ENCODE peak calls at places on chromosome 11, in eight cellular contexts. One of them, this sample, is unnamed.

GRCh38 chr11:134276396-134277175 is 407 bp downstream of the GLB1L3 start:
- DNase-seq in choroid plexus epithelial cell: no peak
- DNase-seq in AG04450: no peak
- DNase-seq in lower lobe of right lung: no peak
- DNase-seq in endodermal cell: peak; percentile 84
- DNase-seq in fibroblast of lung: no peak
- DNase-seq in nephron progenitor cell: peak; percentile 57
- DNase-seq in HFF-Myc: no peak
- DNase-seq in this sample: no peak

GRCh38 chr11:44744160-44744559 is 17.4 kb downstream of the TSPAN18 start:
- DNase-seq in choroid plexus epithelial cell: no peak
- DNase-seq in AG04450: peak; percentile 29
- DNase-seq in lower lobe of right lung: no peak
- DNase-seq in endodermal cell: peak; percentile 41
- DNase-seq in fibroblast of lung: peak; percentile 26
- DNase-seq in nephron progenitor cell: no peak
- DNase-seq in HFF-Myc: no peak
- DNase-seq in this sample: no peak

GRCh38 chr11:48129697-48130395 is 86.8 kb upstream of the OR4B1 start:
- DNase-seq in choroid plexus epithelial cell: peak; percentile 53
- DNase-seq in AG04450: no peak
- DNase-seq in lower lobe of right lung: no peak
- DNase-seq in endodermal cell: no peak
- DNase-seq in fibroblast of lung: no peak
- DNase-seq in nephron progenitor cell: no peak
- DNase-seq in HFF-Myc: no peak
- DNase-seq in this sample: no peak

GRCh38 chr11:106697058-106697457 is 321.2 kb downstream of the GUCY1A2 start:
- DNase-seq in choroid plexus epithelial cell: peak; percentile 87
- DNase-seq in AG04450: peak; percentile 38
- DNase-seq in lower lobe of right lung: no peak
- DNase-seq in endodermal cell: no peak
- DNase-seq in fibroblast of lung: peak; percentile 67
- DNase-seq in nephron progenitor cell: no peak
- DNase-seq in HFF-Myc: no peak
- DNase-seq in this sample: no peak

GRCh38 chr11:68040121-68040956 is 1.5 kb downstream of the TCIRG1 start:
- DNase-seq in choroid plexus epithelial cell: peak; percentile 73
- DNase-seq in AG04450: peak; percentile 42
- DNase-seq in lower lobe of right lung: peak; percentile 84
- DNase-seq in endodermal cell: peak; percentile 90
- DNase-seq in fibroblast of lung: peak; percentile 69
- DNase-seq in nephron progenitor cell: peak; percentile 52
- DNase-seq in HFF-Myc: peak; percentile 19
- DNase-seq in this sample: peak; percentile 85

GRCh38 chr11:44611088-44611487 is 45.6 kb downstream of the CD82 start:
- DNase-seq in choroid plexus epithelial cell: no peak
- DNase-seq in AG04450: no peak
- DNase-seq in lower lobe of right lung: no peak
- DNase-seq in endodermal cell: no peak
- DNase-seq in fibroblast of lung: no peak
- DNase-seq in nephron progenitor cell: no peak
- DNase-seq in HFF-Myc: no peak
- DNase-seq in this sample: no peak

GRCh38 chr11:75371930-75372876 is 20.7 kb upstream of the ARRB1 start:
- DNase-seq in choroid plexus epithelial cell: no peak
- DNase-seq in AG04450: no peak
- DNase-seq in lower lobe of right lung: no peak
- DNase-seq in endodermal cell: no peak
- DNase-seq in fibroblast of lung: peak; percentile 66
- DNase-seq in nephron progenitor cell: no peak
- DNase-seq in HFF-Myc: no peak
- DNase-seq in this sample: no peak

GRCh38 chr11:65129649-65130441 is 4.5 kb downstream of the SYVN1 start:
- DNase-seq in choroid plexus epithelial cell: no peak
- DNase-seq in AG04450: no peak
- DNase-seq in lower lobe of right lung: no peak
- DNase-seq in endodermal cell: peak; percentile 65
- DNase-seq in fibroblast of lung: no peak
- DNase-seq in nephron progenitor cell: no peak
- DNase-seq in HFF-Myc: no peak
- DNase-seq in this sample: no peak

GRCh38 chr11:74559934-74560309 is 32.5 kb upstream of the POLD3 start:
- DNase-seq in choroid plexus epithelial cell: no peak
- DNase-seq in AG04450: no peak
- DNase-seq in lower lobe of right lung: no peak
- DNase-seq in endodermal cell: no peak
- DNase-seq in fibroblast of lung: no peak
- DNase-seq in nephron progenitor cell: no peak
- DNase-seq in HFF-Myc: no peak
- DNase-seq in this sample: no peak

GRCh38 chr11:46554205-46555162 is 39.3 kb downstream of the AMBRA1 start:
- DNase-seq in choroid plexus epithelial cell: peak; percentile 73
- DNase-seq in AG04450: peak; percentile 30
- DNase-seq in lower lobe of right lung: no peak
- DNase-seq in endodermal cell: peak; percentile 72
- DNase-seq in fibroblast of lung: peak; percentile 85
- DNase-seq in nephron progenitor cell: no peak
- DNase-seq in HFF-Myc: no peak
- DNase-seq in this sample: no peak

GRCh38 chr11:67484847-67485311 is 2.1 kb downstream of the AIP start:
- DNase-seq in choroid plexus epithelial cell: no peak
- DNase-seq in AG04450: no peak
- DNase-seq in lower lobe of right lung: peak; percentile 56
- DNase-seq in endodermal cell: peak; percentile 37
- DNase-seq in fibroblast of lung: no peak
- DNase-seq in nephron progenitor cell: no peak
- DNase-seq in HFF-Myc: no peak
- DNase-seq in this sample: no peak

GRCh38 chr11:93651052-93651451 is 10.4 kb upstream of the CEP295 start:
- DNase-seq in choroid plexus epithelial cell: no peak
- DNase-seq in AG04450: no peak
- DNase-seq in lower lobe of right lung: no peak
- DNase-seq in endodermal cell: no peak
- DNase-seq in fibroblast of lung: no peak
- DNase-seq in nephron progenitor cell: no peak
- DNase-seq in HFF-Myc: no peak
- DNase-seq in this sample: no peak

GRCh38 chr11:62124186-62125113 is 639 bp downstream of the INCENP start:
- DNase-seq in choroid plexus epithelial cell: peak; percentile 37
- DNase-seq in AG04450: no peak
- DNase-seq in lower lobe of right lung: no peak
- DNase-seq in endodermal cell: peak; percentile 63
- DNase-seq in fibroblast of lung: peak; percentile 27
- DNase-seq in nephron progenitor cell: peak; percentile 52
- DNase-seq in HFF-Myc: no peak
- DNase-seq in this sample: peak; percentile 64

GRCh38 chr11:44943118-44943517 is 7.6 kb downstream of the TP53I11 start:
- DNase-seq in choroid plexus epithelial cell: no peak
- DNase-seq in AG04450: no peak
- DNase-seq in lower lobe of right lung: peak; percentile 71
- DNase-seq in endodermal cell: no peak
- DNase-seq in fibroblast of lung: no peak
- DNase-seq in nephron progenitor cell: no peak
- DNase-seq in HFF-Myc: no peak
- DNase-seq in this sample: no peak

GRCh38 chr11:65416341-65417185 is 6.0 kb upstream of the NEAT1 start:
- DNase-seq in choroid plexus epithelial cell: peak; percentile 86
- DNase-seq in AG04450: no peak
- DNase-seq in lower lobe of right lung: peak; percentile 94
- DNase-seq in endodermal cell: peak; percentile 98
- DNase-seq in fibroblast of lung: peak; percentile 74
- DNase-seq in nephron progenitor cell: peak; percentile 96
- DNase-seq in HFF-Myc: peak; percentile 46
- DNase-seq in this sample: peak; percentile 91

GRCh38 chr11:118757881-118758399 is 33.0 kb downstream of the DDX6 start:
- DNase-seq in choroid plexus epithelial cell: no peak
- DNase-seq in AG04450: no peak
- DNase-seq in lower lobe of right lung: no peak
- DNase-seq in endodermal cell: no peak
- DNase-seq in fibroblast of lung: no peak
- DNase-seq in nephron progenitor cell: no peak
- DNase-seq in HFF-Myc: no peak
- DNase-seq in this sample: no peak

GRCh38 chr11:14764899-14765527 is 121.4 kb downstream of the PDE3B start:
- DNase-seq in choroid plexus epithelial cell: peak; percentile 61
- DNase-seq in AG04450: no peak
- DNase-seq in lower lobe of right lung: no peak
- DNase-seq in endodermal cell: no peak
- DNase-seq in fibroblast of lung: peak; percentile 28
- DNase-seq in nephron progenitor cell: no peak
- DNase-seq in HFF-Myc: no peak
- DNase-seq in this sample: peak; percentile 16

GRCh38 chr11:76217653-76218160 is 11.4 kb upstream of the WNT11 start:
- DNase-seq in choroid plexus epithelial cell: no peak
- DNase-seq in AG04450: no peak
- DNase-seq in lower lobe of right lung: peak; percentile 9
- DNase-seq in endodermal cell: no peak
- DNase-seq in fibroblast of lung: no peak
- DNase-seq in nephron progenitor cell: no peak
- DNase-seq in HFF-Myc: no peak
- DNase-seq in this sample: no peak

GRCh38 chr11:34915136-34916013 is 804 bp downstream of the APIP start:
- DNase-seq in choroid plexus epithelial cell: peak; percentile 57
- DNase-seq in AG04450: no peak
- DNase-seq in lower lobe of right lung: no peak
- DNase-seq in endodermal cell: no peak
- DNase-seq in fibroblast of lung: peak; percentile 45
- DNase-seq in nephron progenitor cell: no peak
- DNase-seq in HFF-Myc: no peak
- DNase-seq in this sample: no peak

GRCh38 chr11:128323381-128323780 is 264.0 kb downstream of the ETS1 start:
- DNase-seq in choroid plexus epithelial cell: peak; percentile 81
- DNase-seq in AG04450: no peak
- DNase-seq in lower lobe of right lung: no peak
- DNase-seq in endodermal cell: no peak
- DNase-seq in fibroblast of lung: peak; percentile 51
- DNase-seq in nephron progenitor cell: no peak
- DNase-seq in HFF-Myc: no peak
- DNase-seq in this sample: peak; percentile 58
- TF ChIP-seq CTCF in choroid plexus epithelial cell: peak; percentile 82
- TF ChIP-seq CTCF in AG04450: peak; percentile 46
- TF ChIP-seq CTCF in lower lobe of right lung: peak; percentile 35
- TF ChIP-seq CTCF in endodermal cell: peak; percentile 63
- TF ChIP-seq CTCF in fibroblast of lung: peak; percentile 52
- TF ChIP-seq CTCF in nephron progenitor cell: no peak
- TF ChIP-seq CTCF in HFF-Myc: peak; percentile 28
- TF ChIP-seq CTCF in this sample: peak; percentile 48

GRCh38 chr11:10022764-10023163 is 271.3 kb downstream of the SBF2 start:
- DNase-seq in choroid plexus epithelial cell: no peak
- DNase-seq in AG04450: no peak
- DNase-seq in lower lobe of right lung: no peak
- DNase-seq in endodermal cell: no peak
- DNase-seq in fibroblast of lung: peak; percentile 21
- DNase-seq in nephron progenitor cell: no peak
- DNase-seq in HFF-Myc: no peak
- DNase-seq in this sample: no peak

GRCh38 chr11:10021563-10021962 is 272.5 kb downstream of the SBF2 start:
- DNase-seq in choroid plexus epithelial cell: no peak
- DNase-seq in AG04450: no peak
- DNase-seq in lower lobe of right lung: no peak
- DNase-seq in endodermal cell: no peak
- DNase-seq in fibroblast of lung: no peak
- DNase-seq in nephron progenitor cell: no peak
- DNase-seq in HFF-Myc: no peak
- DNase-seq in this sample: no peak

GRCh38 chr11:10019906-10020682 is 273.9 kb downstream of the SBF2 start:
- DNase-seq in choroid plexus epithelial cell: no peak
- DNase-seq in AG04450: no peak
- DNase-seq in lower lobe of right lung: no peak
- DNase-seq in endodermal cell: no peak
- DNase-seq in fibroblast of lung: no peak
- DNase-seq in nephron progenitor cell: no peak
- DNase-seq in HFF-Myc: no peak
- DNase-seq in this sample: no peak

GRCh38 chr11:10012068-10012467 is 282.0 kb downstream of the SBF2 start:
- DNase-seq in choroid plexus epithelial cell: no peak
- DNase-seq in AG04450: no peak
- DNase-seq in lower lobe of right lung: no peak
- DNase-seq in endodermal cell: no peak
- DNase-seq in fibroblast of lung: no peak
- DNase-seq in nephron progenitor cell: no peak
- DNase-seq in HFF-Myc: no peak
- DNase-seq in this sample: no peak

GRCh38 chr11:10017050-10017449 is 277.0 kb downstream of the SBF2 start:
- DNase-seq in choroid plexus epithelial cell: peak; percentile 26
- DNase-seq in AG04450: no peak
- DNase-seq in lower lobe of right lung: no peak
- DNase-seq in endodermal cell: no peak
- DNase-seq in fibroblast of lung: peak; percentile 24
- DNase-seq in nephron progenitor cell: no peak
- DNase-seq in HFF-Myc: no peak
- DNase-seq in this sample: no peak
- TF ChIP-seq CTCF in choroid plexus epithelial cell: no peak
- TF ChIP-seq CTCF in AG04450: no peak
- TF ChIP-seq CTCF in lower lobe of right lung: no peak
- TF ChIP-seq CTCF in endodermal cell: no peak
- TF ChIP-seq CTCF in fibroblast of lung: no peak
- TF ChIP-seq CTCF in nephron progenitor cell: no peak
- TF ChIP-seq CTCF in HFF-Myc: no peak
- TF ChIP-seq CTCF in this sample: no peak

GRCh38 chr11:2698386-2699184 is 1.2 kb downstream of the KCNQ1OT1 start:
- DNase-seq in choroid plexus epithelial cell: no peak
- DNase-seq in AG04450: no peak
- DNase-seq in lower lobe of right lung: no peak
- DNase-seq in endodermal cell: peak; percentile 59
- DNase-seq in fibroblast of lung: no peak
- DNase-seq in nephron progenitor cell: no peak
- DNase-seq in HFF-Myc: no peak
- DNase-seq in this sample: no peak
- TF ChIP-seq CTCF in choroid plexus epithelial cell: peak; percentile 2
- TF ChIP-seq CTCF in AG04450: no peak
- TF ChIP-seq CTCF in lower lobe of right lung: no peak
- TF ChIP-seq CTCF in endodermal cell: no peak
- TF ChIP-seq CTCF in fibroblast of lung: no peak
- TF ChIP-seq CTCF in nephron progenitor cell: no peak
- TF ChIP-seq CTCF in HFF-Myc: peak; percentile 7
- TF ChIP-seq CTCF in this sample: no peak

GRCh38 chr11:72224587-72225410 is at the start of gene INPPL1:
- DNase-seq in choroid plexus epithelial cell: peak; percentile 54
- DNase-seq in AG04450: no peak
- DNase-seq in lower lobe of right lung: peak; percentile 73
- DNase-seq in endodermal cell: peak; percentile 76
- DNase-seq in fibroblast of lung: peak; percentile 25
- DNase-seq in nephron progenitor cell: peak; percentile 73
- DNase-seq in HFF-Myc: no peak
- DNase-seq in this sample: peak; percentile 43

GRCh38 chr11:72222106-72222891 is 2.3 kb upstream of the INPPL1 start:
- DNase-seq in choroid plexus epithelial cell: no peak
- DNase-seq in AG04450: no peak
- DNase-seq in lower lobe of right lung: no peak
- DNase-seq in endodermal cell: peak; percentile 71
- DNase-seq in fibroblast of lung: no peak
- DNase-seq in nephron progenitor cell: no peak
- DNase-seq in HFF-Myc: no peak
- DNase-seq in this sample: peak; percentile 7

GRCh38 chr11:72221386-72221785 is 3.2 kb upstream of the INPPL1 start:
- DNase-seq in choroid plexus epithelial cell: no peak
- DNase-seq in AG04450: no peak
- DNase-seq in lower lobe of right lung: no peak
- DNase-seq in endodermal cell: peak; percentile 50
- DNase-seq in fibroblast of lung: no peak
- DNase-seq in nephron progenitor cell: no peak
- DNase-seq in HFF-Myc: no peak
- DNase-seq in this sample: peak; percentile 7

GRCh38 chr11:72223615-72224586 is 666 bp upstream of the INPPL1 start:
- DNase-seq in choroid plexus epithelial cell: peak; percentile 76
- DNase-seq in AG04450: no peak
- DNase-seq in lower lobe of right lung: peak; percentile 83
- DNase-seq in endodermal cell: peak; percentile 88
- DNase-seq in fibroblast of lung: peak; percentile 67
- DNase-seq in nephron progenitor cell: peak; percentile 79
- DNase-seq in HFF-Myc: no peak
- DNase-seq in this sample: peak; percentile 70

GRCh38 chr11:72222907-72223614 is 1.5 kb upstream of the INPPL1 start:
- DNase-seq in choroid plexus epithelial cell: peak; percentile 96
- DNase-seq in AG04450: peak; percentile 76
- DNase-seq in lower lobe of right lung: peak; percentile 98
- DNase-seq in endodermal cell: peak; percentile 98
- DNase-seq in fibroblast of lung: peak; percentile 91
- DNase-seq in nephron progenitor cell: peak; percentile 96
- DNase-seq in HFF-Myc: peak; percentile 50
- DNase-seq in this sample: peak; percentile 93
- TF ChIP-seq CTCF in choroid plexus epithelial cell: peak; percentile 50
- TF ChIP-seq CTCF in AG04450: peak; percentile 32
- TF ChIP-seq CTCF in lower lobe of right lung: peak; percentile 44
- TF ChIP-seq CTCF in endodermal cell: peak; percentile 36
- TF ChIP-seq CTCF in fibroblast of lung: peak; percentile 33
- TF ChIP-seq CTCF in nephron progenitor cell: no peak
- TF ChIP-seq CTCF in HFF-Myc: peak; percentile 34
- TF ChIP-seq CTCF in this sample: no peak

This sample was measured in GM10248.